ENCODE peak calls at places on chromosomes 12 and 14, in eight cellular contexts. Q is suprapubic skin, G is thyroid gland, I is A549, E is right lobe of liver, D is ovary, J is GM12878, N is upper lobe of left lung. M is an unnamed sample.

GRCh38 chr14:88614218-88614907 is 51.5 kb downstream of the ZC3H14 start:
- DNase-seq in N (no peak), Q (no peak), D (no peak), G (no peak), I (no peak), J (no peak), E (no peak), M (no peak)

GRCh38 chr12:53791735-53792326 is 40.1 kb upstream of the CISTR start:
- DNase-seq in J (no peak), Q (no peak), I (no peak), E (no peak), N (no peak), D (no peak), G (no peak), M (no peak)

GRCh38 chr14:85527006-85527405 is 2.9 kb upstream of the FLRT2 start:
- DNase-seq in J (no peak), E (no peak), Q (no peak), N (no peak), G (no peak), I (no peak), D (no peak), M (no peak)

GRCh38 chr14:91872011-91872476 is 4.7 kb upstream of the TC2N start:
- DNase-seq in G (no peak), J (peak; percentile 64), D (no peak), N (no peak), E (peak; percentile 62), I (no peak), Q (no peak), M (no peak)

GRCh38 chr14:51962678-51963077 is 26.7 kb upstream of the RTRAF start:
- DNase-seq in D (no peak), Q (no peak), G (no peak), I (no peak), N (no peak), J (no peak), E (no peak), M (no peak)

GRCh38 chr12:124188059-124188458 is 106.8 kb upstream of the RFLNA start:
- DNase-seq in N (no peak), I (no peak), D (peak; percentile 24), E (no peak), J (no peak), Q (no peak), G (no peak), M (no peak)

GRCh38 chr12:97943359-97943758 is 480.8 kb downstream of the RMST start:
- DNase-seq in Q (no peak), I (no peak), N (no peak), J (no peak), E (no peak), D (no peak), G (no peak), M (no peak)

GRCh38 chr14:29805415-29806123 is 122.1 kb downstream of the PRKD1 start:
- DNase-seq in Q (no peak), D (peak; percentile 73), N (no peak), I (no peak), G (peak; percentile 70), E (peak; percentile 69), J (no peak), M (peak; percentile 65)

DNA sequence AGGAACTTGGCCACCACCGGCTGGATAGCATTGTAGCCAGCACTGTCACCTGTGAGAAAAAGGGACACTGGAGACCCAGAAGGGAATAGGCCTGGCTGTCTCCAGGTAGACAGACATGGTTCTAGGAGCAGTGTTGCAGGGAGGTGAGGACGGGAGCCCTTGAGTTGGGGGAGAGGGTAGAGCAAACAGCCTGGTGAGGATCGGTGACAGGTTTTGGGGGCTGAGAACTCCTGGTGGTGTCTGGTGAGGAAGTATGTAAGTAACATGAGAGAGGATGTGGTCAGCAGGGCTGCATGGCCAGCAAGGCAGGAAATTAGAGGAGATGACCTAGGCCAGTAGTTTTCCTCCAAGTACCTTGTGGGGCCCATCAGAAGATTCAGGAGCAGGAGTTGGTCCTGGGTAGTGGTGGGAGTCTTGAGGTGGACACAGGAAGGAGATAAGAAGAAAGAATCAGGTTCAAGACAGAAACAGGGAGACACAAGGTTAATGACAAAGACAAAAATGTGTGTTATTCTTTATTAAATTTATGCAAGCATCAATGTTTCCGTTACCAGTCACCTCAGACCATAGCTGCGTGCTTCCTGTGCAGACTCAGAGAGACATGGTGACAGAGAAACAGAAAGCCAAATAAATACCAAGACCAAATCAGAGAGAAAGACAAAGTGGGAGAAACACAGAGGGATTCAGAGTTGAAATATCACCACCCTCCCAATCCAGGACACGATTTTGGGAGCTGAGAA is at the start of gene ARHGAP9:
- DNase-seq in G (no peak), J (peak; percentile 51), N (no peak), I (no peak), D (no peak), Q (no peak), E (no peak), M (no peak)
- TF ChIP-seq POLR2A in G (no peak), J (peak; percentile 8), N (no peak), I (no peak), D (no peak), Q (no peak), E (no peak), M (no peak)

GRCh38 chr12:14238224-14238792 is 127.2 kb upstream of the ATF7IP start:
- DNase-seq in J (no peak), G (no peak), N (no peak), I (no peak), D (no peak), Q (no peak), E (no peak), M (no peak)
- H3K27ac ChIP-seq in J (peak overlapping the region; percentile 99), G (no peak overlapping the region), N (no peak overlapping the region), I (no peak overlapping the region), D (no peak overlapping the region), Q (no peak overlapping the region), E (peak overlapping the region; percentile 58), M (no peak overlapping the region)

GRCh38 chr12:111578971-111579340 is 20.2 kb downstream of the ATXN2 start:
- DNase-seq in I (no peak), D (no peak), E (no peak), G (no peak), Q (no peak), J (no peak), N (no peak), M (no peak)

GRCh38 chr12:111581434-111582132 is 17.5 kb downstream of the ATXN2 start:
- DNase-seq in Q (no peak), J (no peak), G (no peak), E (no peak), N (no peak), D (no peak), I (no peak), M (no peak)

GRCh38 chr12:111580737-111581136 is 18.4 kb downstream of the ATXN2 start:
- DNase-seq in I (no peak), N (no peak), Q (no peak), D (no peak), J (no peak), E (no peak), G (no peak), M (no peak)

GRCh38 chr12:111580119-111580425 is 19.0 kb downstream of the ATXN2 start:
- DNase-seq in Q (no peak), G (no peak), E (no peak), J (no peak), N (no peak), I (no peak), D (no peak), M (no peak)

GRCh38 chr12:111578276-111578970 is 20.7 kb downstream of the ATXN2 start:
- DNase-seq in G (no peak), I (peak; percentile 64), E (no peak), N (no peak), D (no peak), Q (no peak), J (no peak), M (no peak)
- H3K9me3 ChIP-seq in G (no peaks in the 10 kb centered on the region), I (no peaks in the 10 kb centered on the region), E (no peaks in the 10 kb centered on the region), N (no peaks in the 10 kb centered on the region), D (no peaks in the 10 kb centered on the region), Q (no peaks in the 10 kb centered on the region), J (no peaks in the 10 kb centered on the region), M (no peaks in the 10 kb centered on the region)

DNA sequence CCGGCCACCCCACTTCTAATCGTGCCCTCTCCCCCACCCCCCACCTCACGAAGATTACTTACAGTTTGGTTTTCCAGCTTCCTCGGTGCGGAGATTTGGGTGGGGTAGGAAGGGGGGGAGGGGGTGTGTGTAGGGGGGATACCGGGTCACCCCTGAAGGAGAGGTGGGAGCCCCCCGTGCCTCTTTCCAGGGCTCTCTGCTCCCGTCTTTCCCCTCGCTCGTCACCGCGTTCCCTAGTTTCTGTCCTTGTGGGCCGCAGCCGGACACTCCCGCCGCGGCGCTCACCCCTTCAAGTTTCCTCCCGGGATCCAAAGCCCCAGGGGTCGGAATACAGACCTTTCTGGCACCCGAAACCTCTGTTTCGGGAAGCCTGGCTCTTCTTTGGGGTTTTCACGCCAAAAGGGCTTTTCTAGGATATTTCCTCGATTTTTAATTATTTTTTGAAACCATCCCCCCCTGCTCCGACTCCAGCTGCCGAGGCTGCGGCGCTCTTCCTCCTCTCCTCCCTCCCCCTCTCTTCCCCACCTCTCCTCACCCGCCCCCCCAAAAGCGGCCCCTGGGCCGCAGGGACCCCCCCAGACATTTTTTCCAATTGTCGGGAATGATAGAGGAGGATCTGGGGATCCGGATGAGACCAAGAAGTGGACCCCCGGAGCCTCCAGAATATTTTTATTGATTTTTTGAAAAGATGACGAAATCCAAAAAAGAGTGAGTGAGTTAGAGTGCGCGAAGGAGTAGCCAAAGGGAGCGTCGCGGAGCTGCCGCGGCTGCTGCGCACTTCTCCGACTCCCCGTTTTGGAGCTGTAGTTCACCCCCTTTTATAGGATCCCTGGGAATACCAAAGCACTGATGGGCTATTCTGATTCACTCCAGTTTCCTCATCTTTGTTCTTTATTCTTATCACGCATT is 1.7 kb downstream of the CCND2 start:
- DNase-seq in I (no peak), J (no peak), E (no peak), Q (no peak), D (no peak), N (peak; percentile 81), G (peak; percentile 26), M (no peak)
- TF ChIP-seq POLR2A in I (no peak), J (no peak), E (no peak), Q (no peak), D (no peak), N (no peak), G (no peak), M (no peak)

M was measured in tibial nerve.